ENCODE peak calls at places on chromosomes 13 and 19, in eight cellular contexts. W, Q, P, A, F, E, N and U are unnamed samples. For H3K4me1 and H3K9me3, the result is how much of the 10 kb centered on the place peaks cover.

GRCh38 chr13:85013006-85013405 is 786.2 kb downstream of the SLITRK6 start:
- DNase-seq in W (no peak), A (no peak), P (no peak), E (no peak), Q (no peak), N (no peak), F (no peak), U (no peak)

GRCh38 chr13:43356566-43356965 is 333.2 kb downstream of the DNAJC15 start:
- DNase-seq in Q (peak), W (no peak), E (no peak), A (no peak), P (no peak), N (no peak), F (no peak), U (no peak)

GRCh38 chr19:57171551-57172081 is 4.3 kb upstream of the DUXA start:
- DNase-seq in Q (peak), E (peak), W (no peak), A (no peak), F (no peak), N (peak), P (peak), U (peak)

GRCh38 chr13:97122381-97122996 is 99.6 kb upstream of the MBNL2 start:
- DNase-seq in N (no peak), W (no peak), P (no peak), F (no peak), A (no peak), Q (peak), E (no peak), U (no peak)

GRCh38 chr13:52804202-52804641 is 44.2 kb downstream of the PCDH8 start:
- DNase-seq in P (no peak), N (no peak), E (no peak), W (no peak), Q (no peak), F (no peak), A (no peak), U (no peak)

GRCh38 chr13:40984670-40985366 is 34.3 kb downstream of the ELF1 start:
- DNase-seq in W (no peak), N (no peak), P (no peak), F (no peak), E (no peak), A (peak), Q (no peak), U (no peak)

GRCh38 chr19:11481777-11482383 is 1.0 kb upstream of the ELAVL3 start:
- DNase-seq in P (peak), W (peak), N (peak), Q (peak), E (peak), A (peak), F (peak), U (peak)

GRCh38 chr19:30066781-30067759 is 125.0 kb downstream of the URI1 start:
- DNase-seq in Q (no peak), A (peak), P (no peak), N (no peak), F (peak), W (no peak), E (no peak), U (peak)

GRCh38 chr13:114078501-114079451 is 53.6 kb downstream of the RASA3 start:
- DNase-seq in P (no peak), A (no peak), F (peak), N (peak), Q (peak), W (peak), E (peak), U (peak)

GRCh38 chr19:1747285-1748114 is 5.8 kb upstream of the ONECUT3 start:
- DNase-seq in P (peak), F (no peak), N (peak), E (no peak), W (no peak), Q (peak), A (no peak), U (no peak)

GRCh38 chr13:112466132-112467025 is 90.2 kb downstream of the SPACA7 start:
- DNase-seq in F (no peak), A (no peak), Q (no peak), N (no peak), P (no peak), W (no peak), E (no peak), U (no peak)

GRCh38 chr13:110382229-110382628 is 75.1 kb downstream of the COL4A2 start:
- DNase-seq in N (no peak), F (no peak), P (no peak), A (no peak), E (no peak), Q (peak), W (no peak), U (no peak)

GRCh38 chr13:98539655-98540054 is 37.3 kb downstream of the STK24 start:
- DNase-seq in A (no peak), E (no peak), N (no peak), W (no peak), F (peak), Q (no peak), P (no peak), U (no peak)

GRCh38 chr19:12841094-12841493 is 2.8 kb downstream of the MAST1 start:
- DNase-seq in F (no peak), N (no peak), A (no peak), W (no peak), Q (peak), P (no peak), E (no peak), U (no peak)

GRCh38 chr13:112465251-112466131 is 89.3 kb downstream of the SPACA7 start:
- DNase-seq in E (no peak), N (no peak), A (no peak), P (no peak), F (no peak), Q (no peak), W (no peak), U (no peak)

GRCh38 chr13:31115616-31116015 is 46.1 kb downstream of the HSPH1 start:
- DNase-seq in N (no peak), E (no peak), W (no peak), P (no peak), A (no peak), F (no peak), Q (no peak), U (no peak)

GRCh38 chr13:36601186-36601585 is 72.6 kb upstream of the SERTM1 start:
- DNase-seq in F (no peak), P (no peak), W (no peak), E (no peak), A (no peak), N (no peak), Q (no peak), U (no peak)

GRCh38 chr13:25753976-25754375 is 297.8 kb downstream of the SHISA2 start:
- DNase-seq in W (no peak), A (no peak), F (no peak), N (no peak), P (no peak), Q (no peak), E (no peak), U (no peak)

GRCh38 chr19:313169-313987 is 22.2 kb upstream of the PLPP2 start:
- DNase-seq in W (no peak), Q (no peak), P (no peak), A (no peak), F (no peak), E (no peak), N (no peak), U (no peak)

GRCh38 chr13:105904034-105904742 is 631.3 kb downstream of the EFNB2 start:
- DNase-seq in F (no peak), W (no peak), P (no peak), E (no peak), A (no peak), N (no peak), Q (no peak), U (peak)

GRCh38 chr19:18278521-18279265 is 2.7 kb downstream of the JUND start:
- DNase-seq in A (peak), N (peak), E (no peak), F (peak), P (peak), Q (no peak), W (no peak), U (peak)
- H3K4me1 ChIP-seq in A (under half), N (half or more), E (half or more), F (under half), P (under half), Q (under half), W (half or more), U (half or more)

GRCh38 chr19:37738371-37738770 is 18.8 kb upstream of the ZNF607 start:
- DNase-seq in F (no peak), Q (no peak), P (no peak), W (no peak), E (no peak), A (no peak), N (no peak), U (no peak)
- H3K9me3 ChIP-seq in F (under half), Q (under half), P (half or more), W (under half), E (half or more), A (under half), N (under half), U (half or more)

GRCh38 chr19:47093841-47094240 is 19.7 kb downstream of the ZC3H4 start:
- DNase-seq in Q (no peak), A (no peak), W (no peak), P (no peak), E (no peak), N (no peak), F (peak), U (no peak)
- H3K27ac ChIP-seq in Q (no peak), A (no peak), W (peak), P (no peak), E (peak), N (peak), F (peak), U (peak)

GRCh38 chr19:6270076-6270745 is 9.6 kb downstream of the MLLT1 start:
- DNase-seq in P (no peak), W (no peak), E (no peak), F (no peak), N (no peak), Q (no peak), A (no peak), U (no peak)
- H3K4me1 ChIP-seq in P (under half), W (half or more), E (half or more), F (under half), N (under half), Q (under half), A (under half), U (under half)

GRCh38 chr13:62085832-62086231 is 670.2 kb upstream of the PCDH20 start:
- DNase-seq in E (no peak), Q (no peak), F (no peak), A (no peak), P (no peak), N (no peak), W (no peak), U (no peak)

GRCh38 chr13:62088155-62088554 is 672.5 kb upstream of the PCDH20 start:
- DNase-seq in A (no peak), F (no peak), W (no peak), N (no peak), P (no peak), Q (no peak), E (no peak), U (no peak)

GRCh38 chr13:62084728-62085127 is 669.1 kb upstream of the PCDH20 start:
- DNase-seq in F (no peak), E (no peak), A (no peak), P (no peak), N (no peak), Q (no peak), W (no peak), U (no peak)

GRCh38 chr13:62085337-62085736 is 669.7 kb upstream of the PCDH20 start:
- DNase-seq in P (no peak), W (no peak), Q (no peak), N (no peak), A (no peak), E (no peak), F (no peak), U (no peak)
- H3K9me3 ChIP-seq in P (under half), W (under half), Q (under half), N (under half), A (under half), E (under half), F (under half), U (under half)

DNA sequence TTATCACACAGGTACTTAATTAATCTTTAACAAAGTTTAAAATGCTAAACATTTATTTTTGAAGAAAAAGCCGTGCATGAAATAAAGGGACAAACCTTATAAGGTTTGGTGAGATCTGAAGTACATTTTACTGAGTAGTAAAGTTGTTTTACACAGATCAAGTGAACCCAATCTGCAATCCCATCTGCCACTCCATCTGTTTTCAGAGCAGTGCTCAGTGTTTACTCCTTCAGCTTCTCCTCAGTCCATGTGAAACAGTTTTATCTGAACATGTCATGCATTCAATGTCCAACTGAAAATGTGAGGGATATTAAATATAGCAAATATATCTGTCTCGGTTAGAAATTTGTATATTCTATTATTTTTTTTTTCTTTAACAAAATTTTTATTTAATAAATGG is 166.8 kb downstream of the MAB21L1 start:
- DNase-seq in F (no peak), N (no peak), P (no peak), W (no peak), E (no peak), A (no peak), Q (no peak), U (no peak)
- H3K27ac ChIP-seq in F (no peak), N (no peak), P (no peak), W (no peak), E (no peak), A (no peak), Q (no peak), U (no peak)

DNA sequence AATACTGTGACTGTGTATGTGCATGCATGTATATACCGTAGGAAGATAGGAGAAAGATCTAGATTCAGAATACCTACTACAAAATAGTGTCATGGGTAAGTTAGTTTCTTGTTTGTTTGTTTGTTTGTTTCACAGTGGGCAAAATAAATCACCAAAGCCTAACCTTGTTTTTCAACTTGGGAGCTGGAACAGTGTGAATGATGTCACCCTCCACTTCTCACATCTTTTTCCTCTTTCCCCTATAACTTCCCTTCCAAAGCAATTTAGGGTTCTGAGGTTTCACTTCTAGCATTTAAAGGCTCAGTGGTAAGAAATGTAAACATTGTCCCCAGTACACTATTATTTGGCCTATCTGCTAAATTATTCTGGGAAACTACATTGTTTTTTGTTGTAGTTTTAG is 5.4 kb downstream of the KCTD4 start:
- DNase-seq in A (no peak), F (no peak), E (no peak), Q (no peak), N (no peak), W (no peak), P (no peak), U (no peak)
- H3K4me1 ChIP-seq in A (under half), F (under half), E (under half), Q (under half), N (under half), W (under half), P (under half), U (under half)

DNA sequence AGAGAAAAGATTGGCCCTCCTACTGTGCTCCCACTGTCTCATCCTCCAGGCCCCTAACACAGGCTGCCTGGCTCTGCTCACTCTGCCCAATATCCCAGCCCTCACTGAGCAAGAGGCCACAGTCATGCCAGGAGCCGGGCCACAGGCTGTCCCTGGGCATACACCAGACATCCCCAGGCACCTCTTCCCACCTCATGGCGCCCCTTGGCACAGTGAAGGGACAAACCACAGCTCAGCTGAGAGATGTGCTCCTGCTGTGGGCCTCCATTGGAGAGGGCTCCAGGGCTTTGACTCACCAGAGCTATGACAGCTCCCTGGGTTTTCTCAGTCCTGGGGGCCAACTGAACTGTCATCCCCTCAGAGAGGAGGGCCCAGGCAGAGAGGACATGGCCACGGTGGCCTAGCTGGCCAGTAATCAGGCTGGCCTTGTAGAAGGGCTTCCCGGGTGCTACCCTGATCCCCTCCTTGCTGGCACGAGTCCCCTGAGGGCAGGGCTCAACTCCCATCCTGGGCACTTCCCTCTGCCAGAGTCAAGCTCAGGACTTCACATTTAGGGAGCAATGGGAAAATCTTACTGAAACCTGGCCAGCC is 220.9 kb downstream of the TUBA3C start:
- DNase-seq in A (no peak), F (no peak), W (no peak), Q (no peak), E (no peak), N (no peak), P (no peak), U (no peak)
- H3K9me3 ChIP-seq in A (under half), F (under half), W (under half), Q (half or more), E (under half), N (under half), P (under half), U (under half)